ENCODE peak calls at places on chromosome 12, in seven cellular contexts. D is lower leg skin; B is nephron progenitor cell; E is activated CD4-positive, alpha-beta T cell treated with anti-CD3 and anti-CD28 coated beads, Interleukin-2, amount 10 ng/mL, durations not matched to agents 7 days and 5 days; P is germinal center; A is Daoy; F is hypothalamus. G is an unnamed sample.

GRCh38 chr12:48197549-48197966 is 5.5 kb downstream of the OR10AD1 start:
- DNase-seq in D (no peak), B (no peak), E (peak), P (peak), A (peak), F (no peak), G (no peak)

GRCh38 chr12:29148065-29148957 is 767 bp upstream of the FAR2 start:
- DNase-seq in D (peak), B (peak), E (no peak), P (no peak), A (peak), F (no peak), G (no peak)

GRCh38 chr12:76586764-76587395 is 27.3 kb upstream of the OSBPL8 start:
- DNase-seq in D (no peak), B (peak), E (peak), P (peak), A (peak), F (no peak), G (no peak)

GRCh38 chr12:9651265-9651729 is 18.2 kb upstream of the CLEC2D start:
- DNase-seq in D (no peak), B (no peak), E (peak), P (no peak), A (no peak), F (no peak), G (no peak)

GRCh38 chr12:27511723-27512045 is 12.3 kb upstream of the PPFIBP1 start:
- DNase-seq in D (no peak), B (no peak), E (no peak), P (no peak), A (no peak), F (no peak), G (no peak)

GRCh38 chr12:13534645-13535398 is 338.3 kb downstream of the EMP1 start:
- DNase-seq in D (peak), B (peak), E (peak), P (peak), A (peak), F (peak), G (no peak)

GRCh38 chr12:2970744-2971143 is 11.5 kb downstream of the TEAD4 start:
- DNase-seq in D (no peak), B (no peak), E (no peak), P (no peak), A (no peak), F (no peak), G (no peak)

GRCh38 chr12:98653866-98654493 is 8.9 kb downstream of the APAF1 start:
- DNase-seq in D (no peak), B (no peak), E (peak), P (peak), A (peak), F (no peak), G (no peak)

GRCh38 chr12:107053709-107054108 is 39.6 kb downstream of the CRY1 start:
- DNase-seq in D (no peak), B (no peak), E (no peak), P (no peak), A (no peak), F (no peak), G (no peak)

GRCh38 chr12:63802012-63802608 is 22.4 kb downstream of the RXYLT1 start:
- DNase-seq in D (no peak), B (no peak), E (no peak), P (peak), A (no peak), F (no peak), G (no peak)

G was measured in mesenteric fat pad.